ENCODE peak calls at places on chromosomes 1 and 21, in nine cellular contexts. O is AG04450; T is fibroblast of mammary gland; P is endodermal cell; I is hypothalamus; M is RWPE1; V is midbrain; H is stimulated activated CD8-positive, alpha-beta memory T cell treated with anti-CD3 and anti-CD28 coated beads, Interleukin-7, amount 100 ng/mL, for 1 hour; Z is pancreas. N is an unnamed sample.

GRCh38 chr1:230542054-230542453 is 100.2 kb upstream of the COG2 start:
- DNase-seq in H (no peak), P (no peak), Z (no peak), M (peak), T (peak), V (no peak), O (no peak), I (no peak), N (no peak)

GRCh38 chr1:65813956-65814355 is 21.3 kb downstream of the PDE4B start:
- DNase-seq in H (no peak), I (no peak), P (no peak), O (no peak), Z (no peak), T (peak), V (peak), M (no peak), N (no peak)

GRCh38 chr1:104322131-104322530 is 572.4 kb downstream of the AMY1C start:
- DNase-seq in P (no peak), Z (no peak), M (no peak), T (no peak), H (no peak), V (no peak), O (no peak), I (no peak), N (no peak)

GRCh38 chr1:228502522-228502921 is 15.3 kb downstream of the RNF187 start:
- DNase-seq in V (no peak), H (no peak), O (no peak), Z (no peak), T (no peak), P (no peak), M (no peak), I (no peak), N (no peak)

GRCh38 chr1:155033524-155033923 is at the start of the genes DCST1 and DCST2:
- DNase-seq in Z (no peak), T (no peak), O (no peak), P (no peak), I (no peak), H (no peak), V (no peak), M (no peak), N (no peak)

GRCh38 chr1:9181176-9181906 is 52.4 kb upstream of the GPR157 start:
- DNase-seq in I (peak), P (peak), V (peak), H (peak), O (no peak), Z (peak), M (peak), T (peak), N (no peak)

GRCh38 chr1:205365945-205366463 is 9.3 kb upstream of the KLHDC8A start:
- DNase-seq in T (peak), I (no peak), H (no peak), M (no peak), P (peak), Z (peak), O (no peak), V (no peak), N (no peak)

GRCh38 chr1:192153276-192153675 is 5.0 kb upstream of the RGS18 start:
- DNase-seq in P (no peak), V (no peak), M (no peak), O (no peak), T (no peak), Z (no peak), H (no peak), I (no peak), N (no peak)

GRCh38 chr1:2942410-2942809 is 78.9 kb upstream of the ACTRT2 start:
- DNase-seq in Z (no peak), T (no peak), M (no peak), V (no peak), O (no peak), H (no peak), P (no peak), I (no peak), N (no peak)

GRCh38 chr21:45253180-45253579 is 34.5 kb downstream of the POFUT2 start:
- DNase-seq in V (no peak), H (no peak), Z (no peak), O (no peak), T (no peak), M (no peak), I (no peak), P (peak), N (no peak)

GRCh38 chr1:20370628-20371200 is 80.0 kb downstream of the VWA5B1 start:
- DNase-seq in T (peak), V (no peak), O (no peak), H (no peak), P (no peak), M (no peak), I (no peak), Z (no peak), N (no peak)

GRCh38 chr1:206510371-206510770 is 3.0 kb downstream of the RASSF5 start:
- DNase-seq in I (no peak), Z (no peak), M (no peak), H (no peak), V (no peak), P (no peak), T (no peak), O (no peak), N (no peak)

GRCh38 chr1:41358152-41358937 is 2.9 kb upstream of the FOXO6 start:
- DNase-seq in Z (peak), V (no peak), T (no peak), O (no peak), P (peak), I (no peak), M (no peak), H (no peak), N (no peak)

GRCh38 chr21:25573409-25574206 is 33.7 kb downstream of the MRPL39 start:
- DNase-seq in I (no peak), O (peak), H (no peak), V (no peak), T (peak), Z (no peak), M (peak), P (no peak), N (peak)

GRCh38 chr1:173395762-173396161 is 81.4 kb upstream of the PRDX6 start:
- DNase-seq in Z (no peak), T (no peak), I (no peak), P (no peak), H (no peak), M (peak), V (no peak), O (no peak), N (no peak)

GRCh38 chr1:24861821-24862727 is 68.0 kb downstream of the RUNX3 start:
- DNase-seq in Z (no peak), P (peak), O (no peak), T (no peak), H (no peak), I (no peak), V (no peak), M (no peak), N (no peak)

N was measured in pulmonary artery endothelial cell.